ENCODE peak calls at places on chromosomes 16 and 17, in seven cellular contexts. M is stimulated activated effector memory CD8-positive, alpha-beta T cell treated with anti-CD3 and anti-CD28 coated beads, Interleukin-12 subunit alpha, Interleukin-12 subunit beta, amount 100 ng/mL, for 72 hours; N is brain microvascular endothelial cell; D is COR-L47; Y is frontal cortex; T is EH; V is MCF 10A. U is an unnamed sample.

GRCh38 chr17:13395346-13395745 is 206.4 kb downstream of the HS3ST3A1 start:
- DNase-seq in M (no peak), N (no peak), D (no peak), Y (no peak), T (no peak), V (peak), U (no peak)

GRCh38 chr17:75636381-75637142 is 3.3 kb downstream of the SMIM5 start:
- DNase-seq in M (no peak), N (no peak), D (no peak), Y (no peak), T (no peak), V (no peak), U (no peak)

GRCh38 chr16:69820926-69821541 is 58.9 kb downstream of the WWP2 start:
- DNase-seq in M (no peak), N (no peak), D (no peak), Y (no peak), T (peak), V (no peak), U (no peak)

GRCh38 chr17:80694992-80695912 is 150.6 kb downstream of the RPTOR start:
- DNase-seq in M (no peak), N (no peak), D (no peak), Y (no peak), T (no peak), V (no peak), U (no peak)

GRCh38 chr16:57559075-57559790 is 16.8 kb downstream of the ADGRG5 start:
- DNase-seq in M (no peak), N (no peak), D (no peak), Y (no peak), T (no peak), V (no peak), U (no peak)

GRCh38 chr17:64777413-64778101 is 115.5 kb upstream of the SMURF2 start:
- DNase-seq in M (no peak), N (no peak), D (no peak), Y (peak), T (no peak), V (no peak), U (no peak)

GRCh38 chr17:61007980-61008379 is 330.3 kb downstream of the BCAS3 start:
- DNase-seq in M (no peak), N (peak), D (no peak), Y (no peak), T (no peak), V (no peak), U (peak)

GRCh38 chr16:74582984-74583383 is 23.9 kb downstream of the GLG1 start:
- DNase-seq in M (no peak), N (no peak), D (no peak), Y (no peak), T (no peak), V (no peak), U (no peak)

GRCh38 chr16:24734382-24734781 is 4.9 kb downstream of the TNRC6A start:
- DNase-seq in M (no peak), N (no peak), D (no peak), Y (no peak), T (peak), V (no peak), U (peak)

U was measured in mesenchymal stem cell.